ENCODE peak calls at places on chromosome 2, in ten cellular contexts. M is right cardiac atrium; Q is activated CD4-positive, CD25-positive, alpha-beta regulatory T cell treated with anti-CD3 and anti-CD28 coated beads, Interleukin-2, amount 50 U/mL, for 24 hours; F is gastroesophageal sphincter; S is mucosa of descending colon; B is upper lobe of left lung; X is heart left ventricle; T is omental fat pad; D is activated CD8-positive, alpha-beta memory T cell treated with anti-CD3 and anti-CD28 coated beads, Interleukin-2, amount 10 ng/mL, durations not matched to agents 7 days and 5 days; I is activated CD8-positive, alpha-beta T cell treated with anti-CD3 and anti-CD28 coated beads for 36 hours. K is an unnamed sample.

GRCh38 chr2:173165443-173166234 is 90.0 kb downstream of the MAP3K20 start:
- ATAC-seq in M (no peak), Q (no peak), F (no peak), S (no peak), B (no peak), X (no peak), T (no peak), D (no peak), I (no peak), K (no peak)

GRCh38 chr2:220370764-220371163 is 743.3 kb downstream of the SLC4A3 start:
- ATAC-seq in M (no peak), Q (no peak), F (no peak), S (no peak), B (no peak), X (no peak), T (no peak), D (no peak), I (no peak), K (no peak)

GRCh38 chr2:105398522-105399206 is at the start of gene FHL2:
- ATAC-seq in M (peak), Q (peak), F (peak), S (peak), B (peak), X (peak), T (peak), D (peak), I (peak), K (peak)

GRCh38 chr2:41736105-41736567 is 311.7 kb upstream of the PKDCC start:
- ATAC-seq in M (no peak), Q (no peak), F (no peak), S (no peak), B (peak), X (no peak), T (no peak), D (peak), I (no peak), K (peak)

GRCh38 chr2:1693723-1694122 is 50.6 kb downstream of the PXDN start:
- ATAC-seq in M (no peak), Q (no peak), F (no peak), S (no peak), B (no peak), X (no peak), T (no peak), D (no peak), I (no peak), K (no peak)

GRCh38 chr2:68318686-68319396 is 908 bp downstream of the CNRIP1 start:
- ATAC-seq in M (peak), Q (no peak), F (peak), S (peak), B (peak), X (peak), T (peak), D (no peak), I (no peak), K (no peak)

GRCh38 chr2:42969231-42970150 is 177.1 kb upstream of the HAAO start:
- ATAC-seq in M (no peak), Q (no peak), F (peak), S (no peak), B (peak), X (peak), T (peak), D (no peak), I (no peak), K (no peak)

GRCh38 chr2:153584244-153584643 is 105.7 kb upstream of the RPRM start:
- ATAC-seq in M (no peak), Q (no peak), F (no peak), S (no peak), B (no peak), X (no peak), T (no peak), D (no peak), I (no peak), K (no peak)

GRCh38 chr2:108288534-108289106 is at the start of gene SULT1C2:
- ATAC-seq in M (peak), Q (no peak), F (no peak), S (peak), B (peak), X (no peak), T (no peak), D (no peak), I (no peak), K (no peak)

GRCh38 chr2:230134496-230135073 is 65.9 kb upstream of the SLC16A14 start:
- ATAC-seq in M (no peak), Q (no peak), F (peak), S (peak), B (no peak), X (peak), T (no peak), D (no peak), I (peak), K (no peak)

GRCh38 chr2:16664052-16664731 is 1.4 kb downstream of the CYRIA start:
- ATAC-seq in M (peak), Q (peak), F (peak), S (peak), B (peak), X (peak), T (no peak), D (peak), I (no peak), K (no peak)

GRCh38 chr2:161905389-161906046 is 168.5 kb downstream of the DPP4 start:
- ATAC-seq in M (no peak), Q (peak), F (no peak), S (peak), B (no peak), X (no peak), T (no peak), D (peak), I (peak), K (peak)

GRCh38 chr2:48357351-48357750 is 172.6 kb upstream of the STON1 start:
- ATAC-seq in M (no peak), Q (peak), F (no peak), S (no peak), B (no peak), X (no peak), T (no peak), D (peak), I (peak), K (peak)

GRCh38 chr2:205990104-205990503 is 95.9 kb downstream of the INO80D start:
- ATAC-seq in M (no peak), Q (no peak), F (no peak), S (peak), B (no peak), X (no peak), T (no peak), D (no peak), I (no peak), K (no peak)

GRCh38 chr2:101710036-101710689 is 12.7 kb downstream of the MAP4K4 start:
- ATAC-seq in M (no peak), Q (no peak), F (no peak), S (peak), B (no peak), X (no peak), T (no peak), D (no peak), I (no peak), K (peak)

GRCh38 chr2:233419626-233420431 is 65.5 kb downstream of the DGKD start:
- ATAC-seq in M (no peak), Q (peak), F (no peak), S (no peak), B (no peak), X (no peak), T (no peak), D (no peak), I (peak), K (peak)

GRCh38 chr2:182941121-182941713 is 74.8 kb upstream of the FRZB start:
- ATAC-seq in M (no peak), Q (no peak), F (no peak), S (no peak), B (no peak), X (no peak), T (no peak), D (no peak), I (no peak), K (no peak)

GRCh38 chr2:110678457-110679336 is 834 bp upstream of the BUB1 start:
- ATAC-seq in M (peak), Q (peak), F (peak), S (peak), B (peak), X (peak), T (peak), D (peak), I (peak), K (peak)

GRCh38 chr2:163800889-163801498 is 65.2 kb upstream of the FIGN start:
- ATAC-seq in M (no peak), Q (no peak), F (no peak), S (no peak), B (no peak), X (no peak), T (no peak), D (no peak), I (no peak), K (no peak)

GRCh38 chr2:111698743-111699554 is 185.0 kb downstream of the ANAPC1 start:
- ATAC-seq in M (peak), Q (peak), F (peak), S (peak), B (peak), X (peak), T (peak), D (peak), I (peak), K (peak)

GRCh38 chr2:226050822-226051221 is 651.3 kb downstream of the NYAP2 start:
- ATAC-seq in M (no peak), Q (no peak), F (no peak), S (no peak), B (no peak), X (no peak), T (no peak), D (no peak), I (no peak), K (no peak)

GRCh38 chr2:239253264-239253663 is 147.6 kb downstream of the HDAC4 start:
- ATAC-seq in M (no peak), Q (no peak), F (no peak), S (peak), B (peak), X (no peak), T (no peak), D (no peak), I (no peak), K (no peak)

K was measured in activated T-helper 17 cell treated with anti-CD3 and anti-CD28 coated beads, Interleukin-2, amount 50 U/mL, for 72 hours.